ENCODE peak calls at places on chromosomes 16 and 17, in seven cellular contexts. P is HT1080; A is GM04504; Y is sciatic nerve; H is body of pancreas; B is PC-9; L is stimulated activated CD4-positive, alpha-beta T cell treated with anti-CD3 and anti-CD28 coated beads, Interleukin-2, amount 100 ng/mL, for 24 hours. V is an unnamed sample.

GRCh38 chr17:11380761-11381160 is 139.7 kb downstream of the SHISA6 start:
- DNase-seq in P (no peak), A (no peak), Y (no peak), H (no peak), B (no peak), L (no peak), V (no peak)

GRCh38 chr16:76265434-76266045 is 11.7 kb upstream of the CNTNAP4 start:
- DNase-seq in P (peak; percentile 42), A (no peak), Y (no peak), H (peak; percentile 22), B (no peak), L (peak; percentile 27), V (peak; percentile 59)

GRCh38 chr17:75876938-75877751 is 1.2 kb downstream of the TRIM47 start:
- DNase-seq in P (peak; percentile 97), A (peak; percentile 84), Y (peak; percentile 98), H (peak; percentile 95), B (peak; percentile 75), L (peak; percentile 61), V (peak; percentile 95)

GRCh38 chr17:75013077-75013391 is 564 bp downstream of the MRPL58 start:
- DNase-seq in P (no peak), A (no peak), Y (no peak), H (no peak), B (no peak), L (no peak), V (no peak)

GRCh38 chr16:57480127-57480753 is 6.1 kb downstream of the DOK4 start:
- DNase-seq in P (no peak), A (no peak), Y (peak; percentile 68), H (peak; percentile 91), B (no peak), L (no peak), V (peak; percentile 90)

GRCh38 chr17:59167571-59168001 is 12.0 kb downstream of the PRR11 start:
- DNase-seq in P (peak; percentile 74), A (no peak), Y (no peak), H (no peak), B (no peak), L (no peak), V (no peak)

GRCh38 chr16:86427327-86427935 is 82.9 kb upstream of the FOXF1 start:
- DNase-seq in P (no peak), A (no peak), Y (no peak), H (no peak), B (no peak), L (no peak), V (no peak)

GRCh38 chr17:71071837-71072236 is 902.5 kb downstream of the KCNJ2 start:
- DNase-seq in P (peak; percentile 98), A (peak; percentile 83), Y (no peak), H (no peak), B (peak; percentile 94), L (no peak), V (peak; percentile 95)

GRCh38 chr16:85394511-85395206 is 218.5 kb upstream of the GSE1 start:
- DNase-seq in P (no peak), A (no peak), Y (peak; percentile 49), H (peak; percentile 7), B (no peak), L (no peak), V (no peak)

GRCh38 chr16:84687715-84688114 is 12.1 kb upstream of the USP10 start:
- DNase-seq in P (peak; percentile 90), A (peak; percentile 80), Y (no peak), H (no peak), B (no peak), L (no peak), V (peak; percentile 99)

GRCh38 chr16:15539197-15539596 is 103.8 kb downstream of the MARF1 start:
- DNase-seq in P (no peak), A (no peak), Y (no peak), H (no peak), B (no peak), L (no peak), V (peak; percentile 48)

GRCh38 chr17:82091264-82092066 is 6.6 kb downstream of the FASN start:
- DNase-seq in P (no peak), A (no peak), Y (no peak), H (no peak), B (no peak), L (no peak), V (no peak)

GRCh38 chr17:57109393-57110151 is 24.5 kb downstream of the AKAP1 start:
- DNase-seq in P (no peak), A (no peak), Y (no peak), H (no peak), B (no peak), L (no peak), V (no peak)

GRCh38 chr17:79155701-79156100 is 81.1 kb downstream of the ENGASE start:
- DNase-seq in P (no peak), A (no peak), Y (no peak), H (no peak), B (no peak), L (no peak), V (no peak)

GRCh38 chr17:69058165-69058564 is 2.6 kb downstream of the ABCA9 start:
- DNase-seq in P (no peak), A (no peak), Y (no peak), H (no peak), B (no peak), L (no peak), V (peak; percentile 18)

GRCh38 chr17:82461827-82462524 is 3.4 kb downstream of the NARF start:
- DNase-seq in P (no peak), A (no peak), Y (no peak), H (peak; percentile 64), B (peak; percentile 78), L (no peak), V (no peak)

GRCh38 chr16:26569793-26570192 is 496.9 kb upstream of the C16orf82 start:
- DNase-seq in P (peak; percentile 9), A (no peak), Y (no peak), H (no peak), B (no peak), L (no peak), V (peak; percentile 29)

GRCh38 chr17:33284022-33284421 is 9.1 kb downstream of the ASIC2 start:
- DNase-seq in P (peak; percentile 26), A (peak; percentile 54), Y (no peak), H (peak; percentile 86), B (peak; percentile 40), L (no peak), V (no peak)

GRCh38 chr17:6361733-6362132 is 73.2 kb downstream of the AIPL1 start:
- DNase-seq in P (no peak), A (no peak), Y (no peak), H (no peak), B (no peak), L (no peak), V (peak; percentile 28)

GRCh38 chr17:330993-331701 is 21.5 kb downstream of the RPH3AL start:
- DNase-seq in P (no peak), A (no peak), Y (peak; percentile 73), H (peak; percentile 57), B (no peak), L (no peak), V (no peak)

GRCh38 chr16:52837251-52837650 is 215.4 kb downstream of the CHD9NB start:
- DNase-seq in P (peak; percentile 70), A (no peak), Y (no peak), H (no peak), B (peak; percentile 35), L (no peak), V (no peak)

GRCh38 chr17:60161598-60162330 is 12.0 kb downstream of the CA4 start:
- DNase-seq in P (no peak), A (no peak), Y (no peak), H (peak; percentile 56), B (no peak), L (no peak), V (no peak)

GRCh38 chr16:69123894-69124293 is 8.5 kb downstream of the CHTF8 start:
- DNase-seq in P (peak; percentile 57), A (no peak), Y (no peak), H (peak; percentile 74), B (peak; percentile 62), L (peak; percentile 57), V (peak; percentile 85)

GRCh38 chr17:6686026-6686425 is 27.1 kb downstream of the SLC13A5 start:
- DNase-seq in P (no peak), A (no peak), Y (no peak), H (no peak), B (peak; percentile 5), L (no peak), V (no peak)

GRCh38 chr17:42783062-42783777 is 2.8 kb downstream of the WNK4 start:
- DNase-seq in P (peak; percentile 91), A (peak; percentile 56), Y (no peak), H (no peak), B (peak; percentile 91), L (no peak), V (peak; percentile 80)

GRCh38 chr17:8222380-8222629 is 11.9 kb upstream of the AURKB start:
- DNase-seq in P (no peak), A (no peak), Y (no peak), H (no peak), B (no peak), L (no peak), V (no peak)

GRCh38 chr16:843771-844170 is 43.2 kb upstream of the GNG13 start:
- DNase-seq in P (no peak), A (no peak), Y (no peak), H (no peak), B (no peak), L (no peak), V (no peak)

GRCh38 chr17:82772026-82772425 is 20.2 kb downstream of the TBCD start:
- DNase-seq in P (no peak), A (peak; percentile 54), Y (no peak), H (peak; percentile 51), B (peak; percentile 58), L (no peak), V (peak; percentile 26)

V was measured in ACHN.